ENCODE peak calls at places on chromosomes 7 and 10, in eight cellular contexts. Q, Y, R, W, I, Z, C and H are unnamed samples.

GRCh38 chr10:21826725-21827124 is 176.8 kb downstream of the DNAJC1 start:
- DNase-seq in Q (no peak), Y (no peak), R (no peak), W (no peak), I (no peak), Z (no peak), C (no peak), H (no peak)

GRCh38 chr7:25565949-25566348 is 337.7 kb upstream of the NPVF start:
- DNase-seq in Q (peak), Y (peak), R (peak), W (no peak), I (peak), Z (no peak), C (peak), H (peak)

GRCh38 chr10:109996225-109996624 is 11.6 kb upstream of the ADD3 start:
- DNase-seq in Q (no peak), Y (no peak), R (no peak), W (no peak), I (no peak), Z (no peak), C (no peak), H (no peak)

GRCh38 chr7:55250313-55250712 is 114.8 kb upstream of the LANCL2 start:
- DNase-seq in Q (no peak), Y (no peak), R (no peak), W (no peak), I (no peak), Z (no peak), C (peak), H (peak)

GRCh38 chr7:5494683-5495561 is 71.3 kb upstream of the TNRC18 start:
- DNase-seq in Q (peak), Y (peak), R (peak), W (no peak), I (peak), Z (no peak), C (peak), H (peak)

GRCh38 chr10:3095373-3096139 is 28.2 kb downstream of the PFKP start:
- DNase-seq in Q (no peak), Y (no peak), R (no peak), W (no peak), I (peak), Z (peak), C (peak), H (no peak)

GRCh38 chr10:118800920-118801319 is 46.1 kb upstream of the CACUL1 start:
- DNase-seq in Q (no peak), Y (no peak), R (no peak), W (no peak), I (peak), Z (no peak), C (peak), H (no peak)

GRCh38 chr10:30445716-30446115 is 11.7 kb downstream of the MAP3K8 start:
- DNase-seq in Q (no peak), Y (peak), R (no peak), W (no peak), I (peak), Z (no peak), C (peak), H (no peak)

GRCh38 chr7:29917583-29917982 is 72.0 kb downstream of the SCRN1 start:
- DNase-seq in Q (peak), Y (no peak), R (no peak), W (no peak), I (no peak), Z (no peak), C (no peak), H (peak)

GRCh38 chr7:105674200-105675030 is 93.1 kb upstream of the EFCAB10 start:
- DNase-seq in Q (no peak), Y (no peak), R (no peak), W (no peak), I (no peak), Z (no peak), C (no peak), H (no peak)